ENCODE peak calls at places on chromosomes 3 and 15, in eight cellular contexts. T, A, E, V, H, G, F and I are unnamed samples.

GRCh38 chr15:57403007-57403406 is 26.7 kb downstream of the CGNL1 start:
- DNase-seq in T (no peak), A (no peak), E (no peak), V (no peak), H (no peak), G (no peak), F (no peak), I (peak)

GRCh38 chr15:43052860-43053259 is 53.0 kb downstream of the UBR1 start:
- DNase-seq in T (no peak), A (no peak), E (no peak), V (no peak), H (no peak), G (no peak), F (no peak), I (no peak)

GRCh38 chr15:40050788-40051615 is 12.0 kb upstream of the SRP14 start:
- DNase-seq in T (no peak), A (no peak), E (no peak), V (no peak), H (peak), G (no peak), F (no peak), I (no peak)

GRCh38 chr3:172313671-172314070 is 134.6 kb downstream of the GHSR start:
- DNase-seq in T (no peak), A (no peak), E (peak), V (no peak), H (no peak), G (no peak), F (no peak), I (no peak)

GRCh38 chr3:143693506-143693905 is 154.8 kb downstream of the SLC9A9 start:
- DNase-seq in T (no peak), A (no peak), E (no peak), V (no peak), H (no peak), G (no peak), F (no peak), I (no peak)

GRCh38 chr3:23840521-23840920 is 34.8 kb downstream of the UBE2E1 start:
- DNase-seq in T (no peak), A (no peak), E (no peak), V (no peak), H (no peak), G (no peak), F (no peak), I (no peak)

GRCh38 chr3:196127308-196128040 is 45.6 kb upstream of the TFRC start:
- DNase-seq in T (no peak), A (no peak), E (peak), V (no peak), H (no peak), G (no peak), F (no peak), I (no peak)

GRCh38 chr15:60265057-60265456 is 132.7 kb downstream of the ANXA2 start:
- DNase-seq in T (no peak), A (no peak), E (no peak), V (no peak), H (no peak), G (no peak), F (no peak), I (no peak)

GRCh38 chr3:146342971-146343370 is 92.1 kb upstream of the PLSCR4 start:
- DNase-seq in T (no peak), A (no peak), E (no peak), V (no peak), H (no peak), G (no peak), F (no peak), I (peak)

GRCh38 chr15:91852741-91853500 is 587 bp upstream of the SLCO3A1 start:
- DNase-seq in T (peak), A (peak), E (peak), V (peak), H (peak), G (peak), F (peak), I (peak)

GRCh38 chr15:86167816-86168215 is 88.1 kb downstream of the AGBL1 start:
- DNase-seq in T (no peak), A (no peak), E (no peak), V (no peak), H (no peak), G (no peak), F (no peak), I (no peak)

GRCh38 chr3:64501298-64501906 is 186.4 kb downstream of the ADAMTS9 start:
- DNase-seq in T (no peak), A (no peak), E (no peak), V (no peak), H (no peak), G (no peak), F (no peak), I (peak)

GRCh38 chr3:143483214-143483613 is 363.6 kb downstream of the CHST2 start:
- DNase-seq in T (no peak), A (no peak), E (peak), V (no peak), H (no peak), G (no peak), F (no peak), I (no peak)

GRCh38 chr3:129836381-129837056 is 57.0 kb downstream of the TMCC1 start:
- DNase-seq in T (no peak), A (no peak), E (no peak), V (no peak), H (no peak), G (no peak), F (no peak), I (no peak)

GRCh38 chr3:49711489-49711888 is 8.0 kb downstream of the AMIGO3 start:
- DNase-seq in T (no peak), A (no peak), E (no peak), V (no peak), H (no peak), G (no peak), F (no peak), I (no peak)

GRCh38 chr15:98403569-98403968 is 244.8 kb upstream of the IGF1R start:
- DNase-seq in T (no peak), A (no peak), E (no peak), V (no peak), H (no peak), G (no peak), F (no peak), I (no peak)

GRCh38 chr3:77449459-77449858 is 409.6 kb downstream of the ROBO2 start:
- DNase-seq in T (no peak), A (no peak), E (no peak), V (no peak), H (no peak), G (no peak), F (no peak), I (no peak)

GRCh38 chr3:194736277-194736895 is 50.7 kb downstream of the FAM43A start:
- DNase-seq in T (no peak), A (no peak), E (no peak), V (no peak), H (no peak), G (no peak), F (no peak), I (no peak)

GRCh38 chr3:100335137-100335833 is 728 bp downstream of the NIT2 start:
- DNase-seq in T (peak), A (peak), E (peak), V (peak), H (no peak), G (no peak), F (no peak), I (peak)

GRCh38 chr15:97598353-97598798 is 362.1 kb upstream of the ARRDC4 start:
- DNase-seq in T (no peak), A (no peak), E (no peak), V (no peak), H (no peak), G (no peak), F (no peak), I (no peak)

GRCh38 chr3:78737988-78738387 is 1029.8 kb downstream of the ROBO1 start:
- DNase-seq in T (no peak), A (no peak), E (peak), V (no peak), H (no peak), G (no peak), F (no peak), I (no peak)

GRCh38 chr15:35705885-35706590 is 160.1 kb upstream of the DPH6 start:
- DNase-seq in T (no peak), A (no peak), E (peak), V (no peak), H (no peak), G (no peak), F (no peak), I (no peak)

GRCh38 chr3:175075269-175075668 is 216.1 kb downstream of the NAALADL2 start:
- DNase-seq in T (no peak), A (no peak), E (no peak), V (no peak), H (no peak), G (no peak), F (no peak), I (peak)

GRCh38 chr3:6580808-6581207 is 280.1 kb upstream of the GRM7 start:
- DNase-seq in T (no peak), A (no peak), E (no peak), V (no peak), H (no peak), G (no peak), F (no peak), I (no peak)

GRCh38 chr3:126180477-126181397 is at the start of gene ALDH1L1:
- DNase-seq in T (peak), A (no peak), E (peak), V (peak), H (peak), G (no peak), F (peak), I (peak)

GRCh38 chr3:140731440-140732119 is 53.7 kb downstream of the TRIM42 start:
- DNase-seq in T (no peak), A (no peak), E (no peak), V (no peak), H (no peak), G (no peak), F (no peak), I (no peak)

GRCh38 chr15:84598993-84599392 is 1.8 kb upstream of the ZSCAN2 start:
- DNase-seq in T (peak), A (peak), E (peak), V (no peak), H (peak), G (peak), F (no peak), I (peak)

GRCh38 chr15:67076147-67076843 is 10.9 kb downstream of the SMAD3 start:
- DNase-seq in T (no peak), A (no peak), E (peak), V (no peak), H (no peak), G (no peak), F (no peak), I (peak)

GRCh38 chr3:72938471-72939265 is 50.8 kb downstream of the GXYLT2 start:
- DNase-seq in T (peak), A (no peak), E (peak), V (no peak), H (peak), G (peak), F (no peak), I (peak)

GRCh38 chr3:126546549-126547239 is 12.0 kb downstream of the C3orf22 start:
- DNase-seq in T (no peak), A (no peak), E (no peak), V (peak), H (peak), G (no peak), F (no peak), I (no peak)

GRCh38 chr15:70261083-70261482 is 163.4 kb upstream of the TLE3 start:
- DNase-seq in T (no peak), A (no peak), E (no peak), V (no peak), H (no peak), G (no peak), F (no peak), I (no peak)

GRCh38 chr15:52406601-52407000 is 111.0 kb upstream of the MYO5C start:
- DNase-seq in T (no peak), A (no peak), E (no peak), V (no peak), H (no peak), G (no peak), F (no peak), I (no peak)

GRCh38 chr15:66269326-66270090 is 16.0 kb upstream of the MEGF11 start:
- DNase-seq in T (peak), A (no peak), E (peak), V (no peak), H (no peak), G (no peak), F (no peak), I (peak)

GRCh38 chr3:27194494-27194893 is 174.7 kb downstream of the NEK10 start:
- DNase-seq in T (no peak), A (no peak), E (no peak), V (no peak), H (no peak), G (no peak), F (no peak), I (peak)

GRCh38 chr3:43161684-43162512 is 56.0 kb upstream of the POMGNT2 start:
- DNase-seq in T (peak), A (no peak), E (peak), V (no peak), H (no peak), G (no peak), F (no peak), I (peak)

GRCh38 chr3:61903931-61904657 is 342.7 kb downstream of the PTPRG start:
- DNase-seq in T (no peak), A (no peak), E (peak), V (no peak), H (no peak), G (no peak), F (no peak), I (peak)

GRCh38 chr3:38130631-38131065 is 6.3 kb downstream of the ACAA1 start:
- DNase-seq in T (no peak), A (no peak), E (no peak), V (no peak), H (no peak), G (no peak), F (no peak), I (no peak)